ENCODE peak calls at places on chromosomes 12 and 14, in four cellular contexts. D, K, X and E are unnamed samples.
A peak's percentile ranks its signal among the peaks of the same experiment; 100 is the strongest.

GRCh38 chr12:77842430-77842829 is 11.7 kb downstream of the NAV3 start:
- DNase-seq in D (no peak), K (no peak), X (no peak), E (no peak)

GRCh38 chr12:52528641-52529143 is 8.5 kb upstream of the KRT5 start:
- DNase-seq in D (no peak), K (peak; percentile 37), X (no peak), E (peak; percentile 57)

GRCh38 chr14:21525995-21526671 is at the start of gene SALL2:
- DNase-seq in D (peak; percentile 58), K (peak; percentile 73), X (peak; percentile 78), E (no peak)

GRCh38 chr12:122499991-122500684 is 594 bp downstream of the ZCCHC8 start:
- DNase-seq in D (peak; percentile 56), K (peak; percentile 54), X (peak; percentile 35), E (peak; percentile 77)

GRCh38 chr12:66003951-66004350 is 126.6 kb downstream of the LLPH start:
- DNase-seq in D (no peak), K (no peak), X (no peak), E (no peak)

GRCh38 chr14:26870096-26870495 is 272.3 kb upstream of the NOVA1 start:
- DNase-seq in D (no peak), K (no peak), X (no peak), E (no peak)

GRCh38 chr14:103140316-103141109 is 17.3 kb downstream of the TNFAIP2 start:
- DNase-seq in D (no peak), K (no peak), X (no peak), E (no peak)

GRCh38 chr14:36229262-36229661 is 52.7 kb upstream of the PTCSC3 start:
- DNase-seq in D (no peak), K (no peak), X (no peak), E (no peak)

GRCh38 chr12:13175499-13175898 is 21.0 kb upstream of the EMP1 start:
- DNase-seq in D (no peak), K (no peak), X (no peak), E (no peak)

GRCh38 chr12:123005081-123005626 is 24.7 kb downstream of the ARL6IP4 start:
- DNase-seq in D (no peak), K (no peak), X (no peak), E (no peak)

GRCh38 chr14:63893701-63894458 is 41.1 kb downstream of the SYNE2 start:
- DNase-seq in D (peak; percentile 39), K (peak; percentile 65), X (no peak), E (peak; percentile 84)

GRCh38 chr14:94611179-94611578 is 1.0 kb upstream of the SERPINA3 start:
- DNase-seq in D (no peak), K (no peak), X (no peak), E (no peak)

GRCh38 chr12:48580831-48581230 is 11.0 kb upstream of the LALBA start:
- DNase-seq in D (no peak), K (no peak), X (no peak), E (no peak)

GRCh38 chr12:58346032-58346632 is 404.8 kb downstream of the ATP23 start:
- DNase-seq in D (peak; percentile 25), K (no peak), X (peak; percentile 31), E (no peak)

GRCh38 chr14:104098272-104099095 is 13.0 kb downstream of the ASPG start:
- DNase-seq in D (no peak), K (no peak), X (no peak), E (no peak)

GRCh38 chr14:77184396-77185092 is 2.9 kb downstream of the TMEM63C start:
- DNase-seq in D (no peak), K (no peak), X (no peak), E (no peak)

GRCh38 chr12:45186762-45187161 is 29.1 kb upstream of the ANO6 start:
- DNase-seq in D (no peak), K (no peak), X (no peak), E (no peak)

GRCh38 chr14:93537962-93538361 is 107.2 kb downstream of the UNC79 start:
- DNase-seq in D (no peak), K (no peak), X (no peak), E (no peak)

GRCh38 chr14:42884100-42884499 is 1277.4 kb downstream of the LRFN5 start:
- DNase-seq in D (no peak), K (no peak), X (no peak), E (no peak)

GRCh38 chr12:21725731-21726130 is 48.8 kb downstream of the KCNJ8 start:
- DNase-seq in D (no peak), K (no peak), X (no peak), E (no peak)

GRCh38 chr12:3142386-3142785 is 65.2 kb downstream of the TSPAN9 start:
- DNase-seq in D (no peak), K (no peak), X (no peak), E (no peak)

GRCh38 chr14:68394113-68394718 is 398.7 kb downstream of the ZFP36L1 start:
- DNase-seq in D (no peak), K (no peak), X (no peak), E (no peak)

GRCh38 chr14:104882325-104882973 is 17.4 kb downstream of the CEP170B start:
- DNase-seq in D (no peak), K (no peak), X (no peak), E (no peak)

GRCh38 chr14:23299558-23299957 is 3.1 kb downstream of the PPP1R3E start:
- DNase-seq in D (peak; percentile 25), K (no peak), X (no peak), E (no peak)

GRCh38 chr14:67411820-67412421 is at the start of gene PLEK2:
- DNase-seq in D (peak; percentile 59), K (peak; percentile 78), X (no peak), E (no peak)

GRCh38 chr12:64890873-64891468 is 66.5 kb downstream of the TBC1D30 start:
- DNase-seq in D (peak; percentile 51), K (no peak), X (peak; percentile 59), E (no peak)

GRCh38 chr12:80412343-80412953 is 31.6 kb upstream of the PTPRQ start:
- DNase-seq in D (peak; percentile 37), K (no peak), X (peak; percentile 25), E (no peak)

GRCh38 chr14:90440592-90440991 is 43.8 kb downstream of the CALM1 start:
- DNase-seq in D (no peak), K (no peak), X (no peak), E (no peak)

GRCh38 chr12:30286345-30286926 is 409.2 kb downstream of the IPO8 start:
- DNase-seq in D (no peak), K (no peak), X (no peak), E (no peak)

GRCh38 chr14:105100931-105101330 is 35.7 kb upstream of the GPR132 start:
- DNase-seq in D (no peak), K (no peak), X (no peak), E (no peak)

GRCh38 chr14:38357557-38357956 is 101.7 kb upstream of the CLEC14A start:
- DNase-seq in D (peak; percentile 63), K (no peak), X (no peak), E (no peak)

GRCh38 chr14:70809238-70810214 is at the start of gene MAP3K9:
- DNase-seq in D (peak; percentile 78), K (peak; percentile 95), X (peak; percentile 94), E (no peak)

GRCh38 chr14:24131549-24131966 is 1.1 kb downstream of the FITM1 start:
- DNase-seq in D (no peak), K (no peak), X (no peak), E (no peak)

GRCh38 chr12:122079038-122079531 is 529 bp downstream of the MLXIP start:
- DNase-seq in D (no peak), K (peak; percentile 65), X (no peak), E (no peak)